ENCODE peak calls at places on chromosomes 2 and 18, in ten cellular contexts. One of them, this sample, is unnamed.
A peak's percentile ranks its signal among the peaks of the same experiment; 100 is the strongest.

GRCh38 chr2:3651686-3652516 is 6.1 kb upstream of the ALLC start:
- DNase-seq in breast epithelium: peak; percentile 26
- DNase-seq in heart left ventricle: peak; percentile 72
- DNase-seq in A549: no peak
- DNase-seq in hepatocyte: peak; percentile 71
- DNase-seq in IMR-90: no peak
- DNase-seq in endodermal cell: peak; percentile 78
- DNase-seq in astrocyte: peak; percentile 34
- DNase-seq in neural progenitor cell: peak; percentile 91
- DNase-seq in pancreas: no peak
- DNase-seq in this sample: peak; percentile 92

GRCh38 chr2:98564541-98565164 is 43.7 kb downstream of the COA5 start:
- DNase-seq in breast epithelium: no peak
- DNase-seq in pancreas: no peak
- DNase-seq in A549: no peak
- DNase-seq in astrocyte: no peak
- DNase-seq in hepatocyte: no peak
- DNase-seq in heart left ventricle: no peak
- DNase-seq in IMR-90: no peak
- DNase-seq in neural progenitor cell: no peak
- DNase-seq in endodermal cell: no peak
- DNase-seq in this sample: no peak

GRCh38 chr18:74271656-74272055 is 20.1 kb downstream of the CYB5A start:
- DNase-seq in hepatocyte: no peak
- DNase-seq in astrocyte: no peak
- DNase-seq in A549: no peak
- DNase-seq in heart left ventricle: no peak
- DNase-seq in neural progenitor cell: no peak
- DNase-seq in pancreas: no peak
- DNase-seq in IMR-90: peak; percentile 17
- DNase-seq in breast epithelium: no peak
- DNase-seq in endodermal cell: no peak
- DNase-seq in this sample: no peak

GRCh38 chr2:62705859-62706720 is 577 bp downstream of the EHBP1 start:
- DNase-seq in endodermal cell: peak; percentile 66
- DNase-seq in hepatocyte: peak; percentile 79
- DNase-seq in pancreas: peak; percentile 81
- DNase-seq in IMR-90: peak; percentile 34
- DNase-seq in heart left ventricle: peak; percentile 78
- DNase-seq in breast epithelium: no peak
- DNase-seq in A549: peak; percentile 73
- DNase-seq in astrocyte: peak; percentile 18
- DNase-seq in neural progenitor cell: peak; percentile 44
- DNase-seq in this sample: no peak

GRCh38 chr18:11497585-11497984 is 111.8 kb upstream of the SLC35G4 start:
- DNase-seq in heart left ventricle: no peak
- DNase-seq in endodermal cell: no peak
- DNase-seq in A549: no peak
- DNase-seq in pancreas: no peak
- DNase-seq in breast epithelium: no peak
- DNase-seq in hepatocyte: no peak
- DNase-seq in astrocyte: no peak
- DNase-seq in IMR-90: peak; percentile 49
- DNase-seq in neural progenitor cell: no peak
- DNase-seq in this sample: no peak

GRCh38 chr2:68157002-68157401 is 686 bp upstream of the PNO1 start:
- DNase-seq in endodermal cell: no peak
- DNase-seq in neural progenitor cell: peak; percentile 78
- DNase-seq in pancreas: peak; percentile 69
- DNase-seq in breast epithelium: no peak
- DNase-seq in IMR-90: peak; percentile 16
- DNase-seq in heart left ventricle: peak; percentile 69
- DNase-seq in hepatocyte: no peak
- DNase-seq in A549: no peak
- DNase-seq in astrocyte: no peak
- DNase-seq in this sample: peak; percentile 90

GRCh38 chr2:2889646-2890045 is 488.0 kb downstream of the EIPR1 start:
- DNase-seq in hepatocyte: no peak
- DNase-seq in IMR-90: no peak
- DNase-seq in pancreas: no peak
- DNase-seq in breast epithelium: no peak
- DNase-seq in astrocyte: no peak
- DNase-seq in neural progenitor cell: no peak
- DNase-seq in endodermal cell: peak; percentile 30
- DNase-seq in A549: no peak
- DNase-seq in heart left ventricle: no peak
- DNase-seq in this sample: peak; percentile 58

GRCh38 chr2:1613078-1613445 is 131.3 kb downstream of the PXDN start:
- DNase-seq in hepatocyte: no peak
- DNase-seq in neural progenitor cell: no peak
- DNase-seq in breast epithelium: no peak
- DNase-seq in astrocyte: no peak
- DNase-seq in pancreas: no peak
- DNase-seq in endodermal cell: no peak
- DNase-seq in heart left ventricle: no peak
- DNase-seq in IMR-90: no peak
- DNase-seq in A549: no peak
- DNase-seq in this sample: no peak

GRCh38 chr18:10122116-10122515 is 208.3 kb downstream of the VAPA start:
- DNase-seq in breast epithelium: no peak
- DNase-seq in IMR-90: peak; percentile 86
- DNase-seq in A549: no peak
- DNase-seq in pancreas: no peak
- DNase-seq in hepatocyte: peak; percentile 40
- DNase-seq in endodermal cell: no peak
- DNase-seq in neural progenitor cell: no peak
- DNase-seq in astrocyte: peak; percentile 92
- DNase-seq in heart left ventricle: no peak
- DNase-seq in this sample: no peak

GRCh38 chr18:50870138-50870845 is 8.6 kb upstream of the ME2 start:
- DNase-seq in neural progenitor cell: no peak
- DNase-seq in astrocyte: peak; percentile 74
- DNase-seq in hepatocyte: peak; percentile 32
- DNase-seq in IMR-90: peak; percentile 73
- DNase-seq in endodermal cell: no peak
- DNase-seq in pancreas: no peak
- DNase-seq in heart left ventricle: no peak
- DNase-seq in A549: no peak
- DNase-seq in breast epithelium: peak; percentile 44
- DNase-seq in this sample: no peak

GRCh38 chr18:62790836-62791772 is 75.8 kb downstream of the PHLPP1 start:
- DNase-seq in endodermal cell: no peak
- DNase-seq in breast epithelium: no peak
- DNase-seq in pancreas: no peak
- DNase-seq in hepatocyte: no peak
- DNase-seq in heart left ventricle: no peak
- DNase-seq in neural progenitor cell: no peak
- DNase-seq in astrocyte: peak; percentile 74
- DNase-seq in IMR-90: peak; percentile 75
- DNase-seq in A549: no peak
- DNase-seq in this sample: no peak

GRCh38 chr2:161710131-161710915 is 86.1 kb downstream of the SLC4A10 start:
- DNase-seq in breast epithelium: no peak
- DNase-seq in heart left ventricle: no peak
- DNase-seq in hepatocyte: no peak
- DNase-seq in IMR-90: no peak
- DNase-seq in A549: no peak
- DNase-seq in endodermal cell: no peak
- DNase-seq in neural progenitor cell: no peak
- DNase-seq in astrocyte: peak; percentile 52
- DNase-seq in pancreas: no peak
- DNase-seq in this sample: no peak

GRCh38 chr2:80058562-80058961 is 246.0 kb downstream of the LRRTM1 start:
- DNase-seq in pancreas: no peak
- DNase-seq in astrocyte: no peak
- DNase-seq in IMR-90: no peak
- DNase-seq in hepatocyte: no peak
- DNase-seq in endodermal cell: no peak
- DNase-seq in A549: no peak
- DNase-seq in heart left ventricle: no peak
- DNase-seq in breast epithelium: no peak
- DNase-seq in neural progenitor cell: peak; percentile 51
- DNase-seq in this sample: no peak

GRCh38 chr2:188607501-188607900 is 315.8 kb downstream of the GULP1 start:
- DNase-seq in hepatocyte: peak; percentile 9
- DNase-seq in endodermal cell: no peak
- DNase-seq in breast epithelium: no peak
- DNase-seq in A549: no peak
- DNase-seq in IMR-90: no peak
- DNase-seq in heart left ventricle: no peak
- DNase-seq in pancreas: no peak
- DNase-seq in neural progenitor cell: no peak
- DNase-seq in astrocyte: peak; percentile 49
- DNase-seq in this sample: no peak

GRCh38 chr2:230908094-230908594 is 16.9 kb downstream of the GPR55 start:
- DNase-seq in endodermal cell: peak; percentile 39
- DNase-seq in neural progenitor cell: no peak
- DNase-seq in IMR-90: peak; percentile 3
- DNase-seq in hepatocyte: no peak
- DNase-seq in heart left ventricle: peak; percentile 50
- DNase-seq in breast epithelium: no peak
- DNase-seq in astrocyte: no peak
- DNase-seq in pancreas: peak; percentile 22
- DNase-seq in A549: no peak
- DNase-seq in this sample: peak; percentile 67
- H3K27ac ChIP-seq in endodermal cell: no peak overlapping the region
- H3K27ac ChIP-seq in neural progenitor cell: no peak overlapping the region
- H3K27ac ChIP-seq in IMR-90: peak overlapping the region; percentile 12
- H3K27ac ChIP-seq in hepatocyte: no peak overlapping the region
- H3K27ac ChIP-seq in heart left ventricle: peak overlapping the region; percentile 52
- H3K27ac ChIP-seq in breast epithelium: no peak overlapping the region
- H3K27ac ChIP-seq in astrocyte: no peak overlapping the region
- H3K27ac ChIP-seq in pancreas: no peak overlapping the region
- H3K27ac ChIP-seq in A549: peak overlapping the region; percentile 68
- H3K27ac ChIP-seq in this sample: no peak overlapping the region

GRCh38 chr2:156630579-156631337 is 194.6 kb downstream of the GPD2 start:
- DNase-seq in hepatocyte: no peak
- DNase-seq in A549: no peak
- DNase-seq in astrocyte: no peak
- DNase-seq in IMR-90: no peak
- DNase-seq in pancreas: no peak
- DNase-seq in breast epithelium: no peak
- DNase-seq in heart left ventricle: no peak
- DNase-seq in neural progenitor cell: no peak
- DNase-seq in endodermal cell: peak; percentile 79
- DNase-seq in this sample: no peak
- H3K4me3 ChIP-seq in hepatocyte: no peak overlapping the region
- H3K4me3 ChIP-seq in A549: no peak overlapping the region
- H3K4me3 ChIP-seq in astrocyte: no peak overlapping the region
- H3K4me3 ChIP-seq in IMR-90: no peak overlapping the region
- H3K4me3 ChIP-seq in pancreas: no peak overlapping the region
- H3K4me3 ChIP-seq in breast epithelium: no peak overlapping the region
- H3K4me3 ChIP-seq in heart left ventricle: no peak overlapping the region
- H3K4me3 ChIP-seq in neural progenitor cell: no peak overlapping the region
- H3K4me3 ChIP-seq in endodermal cell: no peak overlapping the region
- H3K4me3 ChIP-seq in this sample: no peak overlapping the region

GRCh38 chr2:219985017-219985416 is 357.6 kb downstream of the SLC4A3 start:
- DNase-seq in hepatocyte: no peak
- DNase-seq in neural progenitor cell: no peak
- DNase-seq in endodermal cell: no peak
- DNase-seq in IMR-90: no peak
- DNase-seq in breast epithelium: no peak
- DNase-seq in A549: no peak
- DNase-seq in pancreas: no peak
- DNase-seq in heart left ventricle: no peak
- DNase-seq in astrocyte: no peak
- DNase-seq in this sample: no peak

GRCh38 chr2:219991116-219991515 is 363.7 kb downstream of the SLC4A3 start:
- DNase-seq in endodermal cell: no peak
- DNase-seq in hepatocyte: no peak
- DNase-seq in heart left ventricle: no peak
- DNase-seq in astrocyte: no peak
- DNase-seq in neural progenitor cell: no peak
- DNase-seq in breast epithelium: no peak
- DNase-seq in IMR-90: no peak
- DNase-seq in pancreas: no peak
- DNase-seq in A549: no peak
- DNase-seq in this sample: no peak

GRCh38 chr2:219983836-219984235 is 356.4 kb downstream of the SLC4A3 start:
- DNase-seq in neural progenitor cell: no peak
- DNase-seq in A549: no peak
- DNase-seq in endodermal cell: no peak
- DNase-seq in breast epithelium: no peak
- DNase-seq in astrocyte: peak; percentile 41
- DNase-seq in pancreas: no peak
- DNase-seq in IMR-90: peak; percentile 69
- DNase-seq in hepatocyte: no peak
- DNase-seq in heart left ventricle: no peak
- DNase-seq in this sample: no peak

GRCh38 chr2:219987830-219988229 is 360.4 kb downstream of the SLC4A3 start:
- DNase-seq in hepatocyte: peak; percentile 60
- DNase-seq in A549: peak; percentile 4
- DNase-seq in heart left ventricle: no peak
- DNase-seq in neural progenitor cell: no peak
- DNase-seq in breast epithelium: no peak
- DNase-seq in IMR-90: peak; percentile 93
- DNase-seq in endodermal cell: no peak
- DNase-seq in pancreas: no peak
- DNase-seq in astrocyte: peak; percentile 76
- DNase-seq in this sample: no peak
- TF ChIP-seq CTCF in hepatocyte: no peak
- TF ChIP-seq CTCF in A549: no peak
- TF ChIP-seq CTCF in heart left ventricle: no peak
- TF ChIP-seq CTCF in neural progenitor cell: no peak
- TF ChIP-seq CTCF in breast epithelium: no peak
- TF ChIP-seq CTCF in IMR-90: no peak
- TF ChIP-seq CTCF in endodermal cell: no peak
- TF ChIP-seq CTCF in pancreas: no peak
- TF ChIP-seq CTCF in astrocyte: no peak
- TF ChIP-seq CTCF in this sample: no peak

GRCh38 chr2:134398300-134398699 is 144.4 kb downstream of the MGAT5 start:
- DNase-seq in endodermal cell: no peak
- DNase-seq in astrocyte: peak; percentile 82
- DNase-seq in A549: no peak
- DNase-seq in IMR-90: peak; percentile 91
- DNase-seq in heart left ventricle: no peak
- DNase-seq in pancreas: no peak
- DNase-seq in neural progenitor cell: no peak
- DNase-seq in hepatocyte: no peak
- DNase-seq in breast epithelium: no peak
- DNase-seq in this sample: no peak

GRCh38 chr2:134399096-134399495 is 145.2 kb downstream of the MGAT5 start:
- DNase-seq in breast epithelium: no peak
- DNase-seq in endodermal cell: no peak
- DNase-seq in IMR-90: no peak
- DNase-seq in astrocyte: no peak
- DNase-seq in A549: no peak
- DNase-seq in heart left ventricle: no peak
- DNase-seq in neural progenitor cell: no peak
- DNase-seq in pancreas: no peak
- DNase-seq in hepatocyte: no peak
- DNase-seq in this sample: no peak

GRCh38 chr2:134401789-134402188 is 147.9 kb downstream of the MGAT5 start:
- DNase-seq in endodermal cell: no peak
- DNase-seq in A549: no peak
- DNase-seq in breast epithelium: no peak
- DNase-seq in pancreas: no peak
- DNase-seq in astrocyte: no peak
- DNase-seq in IMR-90: no peak
- DNase-seq in heart left ventricle: no peak
- DNase-seq in hepatocyte: no peak
- DNase-seq in neural progenitor cell: no peak
- DNase-seq in this sample: no peak

GRCh38 chr2:134402385-134402784 is 148.5 kb downstream of the MGAT5 start:
- DNase-seq in breast epithelium: no peak
- DNase-seq in neural progenitor cell: no peak
- DNase-seq in hepatocyte: no peak
- DNase-seq in IMR-90: peak; percentile 64
- DNase-seq in astrocyte: peak; percentile 26
- DNase-seq in endodermal cell: no peak
- DNase-seq in pancreas: no peak
- DNase-seq in heart left ventricle: no peak
- DNase-seq in A549: no peak
- DNase-seq in this sample: no peak

GRCh38 chr2:134401081-134401497 is 147.2 kb downstream of the MGAT5 start:
- DNase-seq in astrocyte: no peak
- DNase-seq in hepatocyte: no peak
- DNase-seq in endodermal cell: no peak
- DNase-seq in IMR-90: peak; percentile 17
- DNase-seq in neural progenitor cell: no peak
- DNase-seq in breast epithelium: no peak
- DNase-seq in heart left ventricle: peak; percentile 80
- DNase-seq in pancreas: no peak
- DNase-seq in A549: no peak
- DNase-seq in this sample: no peak
- H3K27ac ChIP-seq in astrocyte: no peak overlapping the region
- H3K27ac ChIP-seq in hepatocyte: no peak overlapping the region
- H3K27ac ChIP-seq in endodermal cell: no peak overlapping the region
- H3K27ac ChIP-seq in IMR-90: peak overlapping the region; percentile 20
- H3K27ac ChIP-seq in neural progenitor cell: no peak overlapping the region
- H3K27ac ChIP-seq in breast epithelium: peak overlapping the region; percentile 69
- H3K27ac ChIP-seq in heart left ventricle: peak overlapping the region; percentile 72
- H3K27ac ChIP-seq in pancreas: no peak overlapping the region
- H3K27ac ChIP-seq in A549: no peak overlapping the region
- H3K27ac ChIP-seq in this sample: no peak overlapping the region

This sample was measured in spleen.